ENCODE peak calls at places on chromosomes 12 and 14, in seven cellular contexts. Y is HCT116, K is H1, Z is SK-N-SH, T is GM12878, S is K562, O is HepG2. F is an unnamed sample.

GRCh38 chr14:67457782-67458181 is 30.7 kb downstream of the TMEM229B start:
- DNase-seq in S (no peak), Y (no peak), O (no peak), T (no peak), Z (no peak), K (peak), F (peak)

GRCh38 chr12:19893514-19893913 is 454.2 kb downstream of the AEBP2 start:
- DNase-seq in O (no peak), T (no peak), K (no peak), Y (peak), Z (no peak), S (no peak), F (no peak)

GRCh38 chr12:50620050-50620974 is 115.5 kb downstream of the DIP2B start:
- DNase-seq in K (no peak), S (no peak), Z (no peak), T (no peak), Y (no peak), O (no peak), F (no peak)

GRCh38 chr14:101665478-101666078 is 95.9 kb upstream of the PPP2R5C start:
- DNase-seq in Y (peak), T (no peak), S (peak), K (peak), O (peak), Z (peak), F (peak)

GRCh38 chr12:19988457-19988856 is 379.9 kb upstream of the PDE3A start:
- DNase-seq in K (no peak), Y (no peak), T (no peak), Z (no peak), O (no peak), S (no peak), F (peak)

GRCh38 chr14:104743461-104744380 is 9.2 kb upstream of the SIVA1 start:
- DNase-seq in Y (no peak), Z (no peak), O (no peak), T (no peak), S (no peak), K (no peak), F (no peak)

GRCh38 chr14:89368490-89369477 is 48.2 kb downstream of the FOXN3 start:
- DNase-seq in K (no peak), T (no peak), S (no peak), Z (no peak), O (peak), Y (no peak), F (no peak)

GRCh38 chr14:101579372-101580080 is 18.2 kb downstream of the DIO3 start:
- DNase-seq in S (no peak), Z (no peak), K (no peak), T (no peak), Y (no peak), O (no peak), F (no peak)

GRCh38 chr12:77928078-77928477 is 97.4 kb downstream of the NAV3 start:
- DNase-seq in O (no peak), K (no peak), S (no peak), Y (no peak), T (no peak), Z (no peak), F (no peak)
- TF ChIP-seq JUND in O (no peak), K (no peak), S (no peak), Y (no peak), T (no peak), Z (no peak), F (no peak)

GRCh38 chr12:130992448-130992847 is 38.7 kb downstream of the ADGRD1 start:
- DNase-seq in O (no peak), Y (no peak), T (no peak), K (no peak), S (no peak), Z (no peak), F (no peak)
- TF ChIP-seq JUND in O (no peak), Y (no peak), T (no peak), K (no peak), S (no peak), Z (no peak), F (no peak)

GRCh38 chr12:117970334-117970733 is 1.5 kb upstream of the KSR2 start:
- DNase-seq in S (no peak), Z (no peak), Y (no peak), T (no peak), O (no peak), K (no peak), F (no peak)
- TF ChIP-seq JUND in S (no peak), Z (no peak), Y (no peak), T (no peak), O (no peak), K (no peak), F (no peak)

DNA sequence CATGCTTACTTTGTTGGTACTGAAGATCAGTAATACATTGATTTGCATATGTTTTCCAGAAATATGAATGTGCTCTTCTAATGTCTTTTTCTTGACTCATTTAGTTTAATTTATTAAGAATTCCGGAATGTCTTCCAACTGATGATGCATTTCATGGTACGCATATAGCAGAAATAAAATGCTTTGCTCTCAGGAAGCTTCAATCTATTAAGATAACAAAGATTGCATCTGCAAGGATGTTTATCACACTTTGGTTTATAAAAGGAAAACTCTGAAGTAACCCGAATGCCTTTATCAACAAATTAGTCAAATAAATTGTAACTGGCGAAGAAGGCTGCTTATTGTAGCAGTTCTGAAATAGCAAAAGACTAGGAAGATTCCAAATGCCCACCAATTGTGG is 166.4 kb upstream of the LMNTD1 start:
- DNase-seq in K (no peak), Y (no peak), O (no peak), T (no peak), S (no peak), Z (no peak), F (no peak)
- TF ChIP-seq JUND in K (no peak), Y (no peak), O (no peak), T (no peak), S (no peak), Z (no peak), F (no peak)

GRCh38 chr14:46885566-46885965 is 234.0 kb upstream of the RPL10L start:
- DNase-seq in Y (no peak), S (no peak), O (no peak), K (no peak), T (no peak), Z (no peak), F (peak)
- TF ChIP-seq JUND in Y (no peak), S (no peak), O (no peak), K (no peak), T (no peak), Z (no peak), F (no peak)

GRCh38 chr14:75877884-75878283 is 103.9 kb downstream of the TGFB3 start:
- DNase-seq in Y (no peak), Z (no peak), S (no peak), O (no peak), T (no peak), K (no peak), F (no peak)

GRCh38 chr14:75876526-75876925 is 105.3 kb downstream of the TGFB3 start:
- DNase-seq in S (no peak), Y (no peak), O (no peak), K (no peak), Z (no peak), T (no peak), F (no peak)

GRCh38 chr14:75875958-75876357 is 105.8 kb downstream of the TGFB3 start:
- DNase-seq in S (no peak), K (no peak), O (no peak), Y (no peak), Z (no peak), T (peak), F (peak)

GRCh38 chr14:75879031-75879430 is 102.8 kb downstream of the TGFB3 start:
- DNase-seq in Z (no peak), T (no peak), O (no peak), K (no peak), S (no peak), Y (no peak), F (no peak)

GRCh38 chr14:75877292-75877691 is 104.5 kb downstream of the TGFB3 start:
- DNase-seq in T (no peak), Z (no peak), O (no peak), S (no peak), Y (no peak), K (no peak), F (no peak)
- TF ChIP-seq JUND in T (no peak), Z (no peak), O (no peak), S (no peak), Y (no peak), K (no peak), F (no peak)

GRCh38 chr14:94659953-94660946 is 48.1 kb downstream of the SERPINA3 start:
- DNase-seq in S (no peak), Y (no peak), O (no peak), K (no peak), T (no peak), Z (no peak), F (no peak)
- TF ChIP-seq JUND in S (no peak), Y (no peak), O (no peak), K (no peak), T (no peak), Z (no peak), F (no peak)

GRCh38 chr14:92676448-92677086 is 71.9 kb downstream of the LGMN start:
- DNase-seq in S (no peak), O (no peak), Z (no peak), K (no peak), T (no peak), Y (no peak), F (no peak)
- TF ChIP-seq JUND in S (no peak), O (no peak), Z (no peak), K (no peak), T (no peak), Y (no peak), F (no peak)

DNA sequence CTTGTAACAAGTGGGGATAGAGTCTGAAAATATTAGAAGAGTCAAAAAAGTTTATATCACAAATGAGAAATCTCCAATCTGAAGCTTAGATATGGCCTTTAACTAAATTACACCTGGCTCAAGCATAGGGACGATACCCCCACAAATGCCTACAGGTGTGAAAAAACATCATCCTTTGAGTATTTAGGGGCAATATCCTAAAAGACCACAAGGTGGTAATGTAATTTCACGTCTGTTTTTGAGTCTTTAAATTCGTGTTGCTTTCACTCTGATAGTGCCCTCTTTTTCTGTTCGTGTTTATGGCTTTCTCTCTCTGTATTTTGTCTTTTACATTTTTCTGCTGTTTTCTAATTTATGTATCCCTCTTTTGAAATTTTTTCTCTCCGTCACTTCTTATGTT is 84.3 kb downstream of the ETNK1 start:
- DNase-seq in S (peak), Z (peak), O (peak), K (no peak), Y (peak), T (peak), F (peak)
- TF ChIP-seq JUND in S (no peak), Z (no peak), O (no peak), K (no peak), Y (no peak), T (no peak), F (no peak)

GRCh38 chr12:17028348-17028747 is 422.4 kb upstream of the LMO3 start:
- DNase-seq in O (no peak), S (no peak), K (no peak), Z (no peak), T (no peak), Y (no peak), F (peak)
- TF ChIP-seq JUND in O (no peak), S (no peak), K (no peak), Z (no peak), T (no peak), Y (no peak), F (no peak)